ENCODE peak calls at places on chromosomes 2 and 18, in ten cellular contexts. One of them, this sample, is unnamed.
A peak's percentile ranks its signal among the peaks of the same experiment; 100 is the strongest.

GRCh38 chr2:29042581-29043075 is 31.7 kb downstream of the PCARE start:
- DNase-seq in prostate gland: no peak
- DNase-seq in GM23338: no peak
- DNase-seq in tibial nerve: no peak
- DNase-seq in NB4: no peak
- DNase-seq in retinal pigment epithelial cell: no peak
- DNase-seq in AG04450: peak; percentile 46
- DNase-seq in AG10803: no peak
- DNase-seq in cardiac fibroblast: peak; percentile 72
- DNase-seq in heart right ventricle: no peak
- DNase-seq in this sample: no peak

GRCh38 chr2:182360012-182360662 is 66.7 kb downstream of the PDE1A start:
- DNase-seq in tibial nerve: no peak
- DNase-seq in retinal pigment epithelial cell: no peak
- DNase-seq in prostate gland: no peak
- DNase-seq in AG04450: peak; percentile 34
- DNase-seq in GM23338: no peak
- DNase-seq in AG10803: peak; percentile 50
- DNase-seq in heart right ventricle: peak; percentile 49
- DNase-seq in cardiac fibroblast: peak; percentile 89
- DNase-seq in NB4: no peak
- DNase-seq in this sample: no peak

GRCh38 chr18:79877163-79878091 is 74.0 kb downstream of the SLC66A2 start:
- DNase-seq in heart right ventricle: no peak
- DNase-seq in AG04450: no peak
- DNase-seq in NB4: no peak
- DNase-seq in GM23338: no peak
- DNase-seq in retinal pigment epithelial cell: no peak
- DNase-seq in AG10803: no peak
- DNase-seq in tibial nerve: peak; percentile 11
- DNase-seq in prostate gland: no peak
- DNase-seq in cardiac fibroblast: no peak
- DNase-seq in this sample: no peak

GRCh38 chr18:41537666-41538065 is 417.4 kb upstream of the PIK3C3 start:
- DNase-seq in NB4: no peak
- DNase-seq in cardiac fibroblast: no peak
- DNase-seq in AG10803: no peak
- DNase-seq in prostate gland: no peak
- DNase-seq in AG04450: no peak
- DNase-seq in tibial nerve: no peak
- DNase-seq in heart right ventricle: no peak
- DNase-seq in GM23338: no peak
- DNase-seq in retinal pigment epithelial cell: no peak
- DNase-seq in this sample: no peak

GRCh38 chr2:73985318-73986084 is 791 bp downstream of the TET3 start:
- DNase-seq in tibial nerve: no peak
- DNase-seq in AG10803: no peak
- DNase-seq in GM23338: peak; percentile 54
- DNase-seq in AG04450: no peak
- DNase-seq in heart right ventricle: peak; percentile 54
- DNase-seq in NB4: peak; percentile 91
- DNase-seq in prostate gland: peak; percentile 22
- DNase-seq in cardiac fibroblast: peak; percentile 38
- DNase-seq in retinal pigment epithelial cell: no peak
- DNase-seq in this sample: no peak

GRCh38 chr2:28399946-28400345 is 7.3 kb downstream of the FOSL2 start:
- DNase-seq in GM23338: no peak
- DNase-seq in tibial nerve: no peak
- DNase-seq in NB4: no peak
- DNase-seq in retinal pigment epithelial cell: no peak
- DNase-seq in prostate gland: no peak
- DNase-seq in AG10803: no peak
- DNase-seq in heart right ventricle: no peak
- DNase-seq in cardiac fibroblast: no peak
- DNase-seq in AG04450: no peak
- DNase-seq in this sample: no peak

GRCh38 chr2:13968811-13969210 is 663.7 kb upstream of the LRATD1 start:
- DNase-seq in NB4: no peak
- DNase-seq in prostate gland: no peak
- DNase-seq in GM23338: no peak
- DNase-seq in cardiac fibroblast: no peak
- DNase-seq in AG10803: no peak
- DNase-seq in retinal pigment epithelial cell: no peak
- DNase-seq in tibial nerve: no peak
- DNase-seq in heart right ventricle: no peak
- DNase-seq in AG04450: no peak
- DNase-seq in this sample: no peak

GRCh38 chr2:64482765-64483504 is 29.0 kb downstream of the LGALSL start:
- DNase-seq in tibial nerve: no peak
- DNase-seq in prostate gland: peak; percentile 87
- DNase-seq in heart right ventricle: no peak
- DNase-seq in NB4: no peak
- DNase-seq in AG10803: peak; percentile 27
- DNase-seq in retinal pigment epithelial cell: no peak
- DNase-seq in cardiac fibroblast: peak; percentile 23
- DNase-seq in GM23338: no peak
- DNase-seq in AG04450: no peak
- DNase-seq in this sample: peak; percentile 63

GRCh38 chr2:223513771-223514455 is 88.2 kb downstream of the SCG2 start:
- DNase-seq in AG04450: no peak
- DNase-seq in AG10803: no peak
- DNase-seq in heart right ventricle: no peak
- DNase-seq in GM23338: no peak
- DNase-seq in NB4: no peak
- DNase-seq in retinal pigment epithelial cell: no peak
- DNase-seq in cardiac fibroblast: peak; percentile 28
- DNase-seq in tibial nerve: no peak
- DNase-seq in prostate gland: no peak
- DNase-seq in this sample: no peak

GRCh38 chr2:86417961-86418360 is 23.2 kb upstream of the KDM3A start:
- DNase-seq in prostate gland: no peak
- DNase-seq in NB4: no peak
- DNase-seq in GM23338: no peak
- DNase-seq in cardiac fibroblast: no peak
- DNase-seq in retinal pigment epithelial cell: no peak
- DNase-seq in AG04450: no peak
- DNase-seq in tibial nerve: no peak
- DNase-seq in AG10803: peak; percentile 20
- DNase-seq in heart right ventricle: no peak
- DNase-seq in this sample: no peak

GRCh38 chr2:191635333-191636234 is 42.4 kb upstream of the NABP1 start:
- DNase-seq in tibial nerve: no peak
- DNase-seq in GM23338: no peak
- DNase-seq in prostate gland: no peak
- DNase-seq in heart right ventricle: no peak
- DNase-seq in retinal pigment epithelial cell: peak; percentile 76
- DNase-seq in NB4: no peak
- DNase-seq in cardiac fibroblast: peak; percentile 59
- DNase-seq in AG10803: peak; percentile 93
- DNase-seq in AG04450: peak; percentile 78
- DNase-seq in this sample: no peak

GRCh38 chr2:200604571-200605255 is 18.9 kb downstream of the AOX1 start:
- DNase-seq in tibial nerve: no peak
- DNase-seq in GM23338: no peak
- DNase-seq in AG04450: no peak
- DNase-seq in retinal pigment epithelial cell: no peak
- DNase-seq in cardiac fibroblast: peak; percentile 70
- DNase-seq in prostate gland: no peak
- DNase-seq in AG10803: peak; percentile 58
- DNase-seq in heart right ventricle: no peak
- DNase-seq in NB4: no peak
- DNase-seq in this sample: no peak

GRCh38 chr18:6746386-6746960 is 17.0 kb downstream of the ARHGAP28 start:
- DNase-seq in prostate gland: no peak
- DNase-seq in AG04450: no peak
- DNase-seq in NB4: no peak
- DNase-seq in cardiac fibroblast: no peak
- DNase-seq in tibial nerve: no peak
- DNase-seq in retinal pigment epithelial cell: no peak
- DNase-seq in AG10803: no peak
- DNase-seq in heart right ventricle: no peak
- DNase-seq in GM23338: no peak
- DNase-seq in this sample: no peak

GRCh38 chr2:67346718-67347407 is 50.3 kb upstream of the ETAA1 start:
- DNase-seq in prostate gland: no peak
- DNase-seq in AG04450: no peak
- DNase-seq in tibial nerve: no peak
- DNase-seq in retinal pigment epithelial cell: no peak
- DNase-seq in heart right ventricle: no peak
- DNase-seq in cardiac fibroblast: no peak
- DNase-seq in AG10803: peak; percentile 17
- DNase-seq in NB4: no peak
- DNase-seq in GM23338: no peak
- DNase-seq in this sample: no peak

GRCh38 chr2:216537366-216537765 is 38.7 kb downstream of the RPL37A start:
- DNase-seq in retinal pigment epithelial cell: no peak
- DNase-seq in AG10803: no peak
- DNase-seq in GM23338: no peak
- DNase-seq in tibial nerve: no peak
- DNase-seq in heart right ventricle: no peak
- DNase-seq in prostate gland: no peak
- DNase-seq in cardiac fibroblast: no peak
- DNase-seq in AG04450: no peak
- DNase-seq in NB4: no peak
- DNase-seq in this sample: no peak

GRCh38 chr2:37614061-37614802 is 57.2 kb downstream of the CDC42EP3 start:
- DNase-seq in GM23338: no peak
- DNase-seq in AG04450: peak; percentile 70
- DNase-seq in retinal pigment epithelial cell: peak; percentile 20
- DNase-seq in NB4: no peak
- DNase-seq in tibial nerve: no peak
- DNase-seq in cardiac fibroblast: peak; percentile 87
- DNase-seq in AG10803: peak; percentile 95
- DNase-seq in prostate gland: no peak
- DNase-seq in heart right ventricle: no peak
- DNase-seq in this sample: no peak

GRCh38 chr2:178110681-178111080 is 1.6 kb upstream of the RBM45 start:
- DNase-seq in AG04450: no peak
- DNase-seq in retinal pigment epithelial cell: no peak
- DNase-seq in prostate gland: peak; percentile 48
- DNase-seq in GM23338: no peak
- DNase-seq in AG10803: no peak
- DNase-seq in NB4: no peak
- DNase-seq in heart right ventricle: no peak
- DNase-seq in tibial nerve: no peak
- DNase-seq in cardiac fibroblast: no peak
- DNase-seq in this sample: peak; percentile 72

GRCh38 chr2:88187038-88187676 is 17.0 kb downstream of the THNSL2 start:
- DNase-seq in prostate gland: peak; percentile 34
- DNase-seq in heart right ventricle: peak; percentile 47
- DNase-seq in GM23338: peak; percentile 96
- DNase-seq in NB4: peak; percentile 61
- DNase-seq in retinal pigment epithelial cell: no peak
- DNase-seq in tibial nerve: no peak
- DNase-seq in AG04450: no peak
- DNase-seq in cardiac fibroblast: peak; percentile 44
- DNase-seq in AG10803: peak; percentile 43
- DNase-seq in this sample: no peak

GRCh38 chr18:55893948-55894347 is 306.0 kb upstream of the TCF4 start:
- DNase-seq in heart right ventricle: no peak
- DNase-seq in prostate gland: no peak
- DNase-seq in AG04450: no peak
- DNase-seq in retinal pigment epithelial cell: no peak
- DNase-seq in NB4: no peak
- DNase-seq in AG10803: no peak
- DNase-seq in GM23338: no peak
- DNase-seq in tibial nerve: no peak
- DNase-seq in cardiac fibroblast: no peak
- DNase-seq in this sample: no peak
- H3K4me3 ChIP-seq in heart right ventricle: no peak overlapping the region
- H3K4me3 ChIP-seq in prostate gland: no peak overlapping the region
- H3K4me3 ChIP-seq in AG04450: no peak overlapping the region
- H3K4me3 ChIP-seq in retinal pigment epithelial cell: no peak overlapping the region
- H3K4me3 ChIP-seq in NB4: no peak overlapping the region
- H3K4me3 ChIP-seq in AG10803: no peak overlapping the region
- H3K4me3 ChIP-seq in GM23338: peak overlapping the region; percentile 53
- H3K4me3 ChIP-seq in tibial nerve: no peak overlapping the region
- H3K4me3 ChIP-seq in cardiac fibroblast: no peak overlapping the region
- H3K4me3 ChIP-seq in this sample: no peak overlapping the region

GRCh38 chr2:51710222-51710621 is 678.3 kb upstream of the NRXN1 start:
- DNase-seq in cardiac fibroblast: no peak
- DNase-seq in tibial nerve: no peak
- DNase-seq in GM23338: peak; percentile 76
- DNase-seq in heart right ventricle: no peak
- DNase-seq in prostate gland: no peak
- DNase-seq in AG10803: no peak
- DNase-seq in retinal pigment epithelial cell: no peak
- DNase-seq in NB4: peak; percentile 32
- DNase-seq in AG04450: no peak
- DNase-seq in this sample: no peak
- TF ChIP-seq CTCF in cardiac fibroblast: no peak
- TF ChIP-seq CTCF in tibial nerve: no peak
- TF ChIP-seq CTCF in GM23338: peak; percentile 72
- TF ChIP-seq CTCF in heart right ventricle: no peak
- TF ChIP-seq CTCF in prostate gland: no peak
- TF ChIP-seq CTCF in AG10803: no peak
- TF ChIP-seq CTCF in retinal pigment epithelial cell: peak; percentile 29
- TF ChIP-seq CTCF in NB4: peak; percentile 57
- TF ChIP-seq CTCF in AG04450: no peak
- TF ChIP-seq CTCF in this sample: peak; percentile 30

GRCh38 chr2:211174021-211174420 is 617.6 kb downstream of the CPS1 start:
- DNase-seq in GM23338: no peak
- DNase-seq in cardiac fibroblast: no peak
- DNase-seq in AG10803: no peak
- DNase-seq in AG04450: no peak
- DNase-seq in NB4: no peak
- DNase-seq in prostate gland: no peak
- DNase-seq in tibial nerve: no peak
- DNase-seq in heart right ventricle: no peak
- DNase-seq in retinal pigment epithelial cell: no peak
- DNase-seq in this sample: no peak
- H3K4me3 ChIP-seq in GM23338: no peak overlapping the region
- H3K4me3 ChIP-seq in cardiac fibroblast: no peak overlapping the region
- H3K4me3 ChIP-seq in AG10803: no peak overlapping the region
- H3K4me3 ChIP-seq in AG04450: no peak overlapping the region
- H3K4me3 ChIP-seq in NB4: no peak overlapping the region
- H3K4me3 ChIP-seq in prostate gland: no peak overlapping the region
- H3K4me3 ChIP-seq in tibial nerve: no peak overlapping the region
- H3K4me3 ChIP-seq in heart right ventricle: no peak overlapping the region
- H3K4me3 ChIP-seq in retinal pigment epithelial cell: no peak overlapping the region
- H3K4me3 ChIP-seq in this sample: no peak overlapping the region

DNA sequence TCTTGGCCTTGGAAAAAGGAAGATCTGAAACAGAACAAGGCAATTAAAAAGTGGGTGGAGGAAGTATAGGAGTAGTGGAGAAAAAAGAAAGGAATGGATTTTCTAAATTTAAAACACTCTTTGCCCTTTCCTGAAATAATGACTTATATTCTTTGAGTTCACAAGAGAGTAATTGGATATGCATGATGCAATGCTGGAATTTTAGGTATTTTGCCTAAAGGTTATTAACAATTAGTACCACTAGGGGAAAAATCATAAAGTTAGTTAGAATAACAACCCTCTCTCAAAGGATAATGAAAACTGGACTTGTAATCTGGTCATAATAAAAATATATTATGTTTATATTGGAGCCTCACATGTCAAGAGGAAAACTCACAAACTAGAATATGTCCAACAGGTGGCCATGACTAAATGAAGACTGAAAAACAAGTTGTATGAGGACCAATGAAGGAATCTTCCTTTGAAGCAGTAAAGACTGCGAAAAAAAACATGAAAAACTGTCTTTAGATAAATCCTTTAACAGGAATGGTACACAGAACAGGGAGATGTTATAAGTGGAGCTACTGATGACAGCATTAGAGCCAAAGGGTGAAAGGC is 281.8 kb downstream of the NCKAP5 start:
- DNase-seq in GM23338: no peak
- DNase-seq in AG10803: peak; percentile 8
- DNase-seq in tibial nerve: no peak
- DNase-seq in AG04450: no peak
- DNase-seq in retinal pigment epithelial cell: no peak
- DNase-seq in NB4: no peak
- DNase-seq in prostate gland: no peak
- DNase-seq in cardiac fibroblast: no peak
- DNase-seq in heart right ventricle: no peak
- DNase-seq in this sample: no peak
- TF ChIP-seq CTCF in GM23338: no peak
- TF ChIP-seq CTCF in AG10803: peak; percentile 9
- TF ChIP-seq CTCF in tibial nerve: no peak
- TF ChIP-seq CTCF in AG04450: peak; percentile 18
- TF ChIP-seq CTCF in retinal pigment epithelial cell: no peak
- TF ChIP-seq CTCF in NB4: no peak
- TF ChIP-seq CTCF in prostate gland: no peak
- TF ChIP-seq CTCF in cardiac fibroblast: peak; percentile 25
- TF ChIP-seq CTCF in heart right ventricle: no peak
- TF ChIP-seq CTCF in this sample: no peak